ENCODE peak calls at places on chromosomes 11 and 22, in six cellular contexts. F is HFF-Myc, G is colonic mucosa, D is tibial nerve, S is PC-3, Y is WTC11. T is an unnamed sample.

GRCh38 chr11:68751331-68751856 is at the start of gene TESMIN:
- DNase-seq in S (peak), Y (peak), G (peak), D (peak), F (peak), T (peak)

GRCh38 chr11:47797633-47798032 is 30.5 kb upstream of the FNBP4 start:
- DNase-seq in D (no peak), S (peak), Y (no peak), F (peak), G (no peak), T (peak)

GRCh38 chr11:99773646-99774045 is 752.9 kb downstream of the CNTN5 start:
- DNase-seq in Y (no peak), G (no peak), F (no peak), S (no peak), D (no peak), T (peak)

GRCh38 chr11:57370251-57370650 is 10.7 kb downstream of the PRG3 start:
- DNase-seq in D (no peak), Y (no peak), F (no peak), G (no peak), S (peak), T (no peak)

GRCh38 chr22:43274595-43275240 is 68.5 kb downstream of the SCUBE1 start:
- DNase-seq in D (no peak), G (no peak), S (no peak), F (no peak), Y (no peak), T (no peak)

GRCh38 chr11:1731451-1732059 is 18.8 kb downstream of the IFITM10 start:
- DNase-seq in G (no peak), S (no peak), F (no peak), Y (no peak), D (no peak), T (no peak)

GRCh38 chr11:104390696-104391095 is 226.7 kb upstream of the PDGFD start:
- DNase-seq in S (peak), D (no peak), F (no peak), Y (no peak), G (no peak), T (peak)

GRCh38 chr11:134334796-134335571 is 3.2 kb downstream of the GLB1L2 start:
- DNase-seq in F (no peak), G (no peak), S (no peak), D (no peak), Y (no peak), T (no peak)

DNA sequence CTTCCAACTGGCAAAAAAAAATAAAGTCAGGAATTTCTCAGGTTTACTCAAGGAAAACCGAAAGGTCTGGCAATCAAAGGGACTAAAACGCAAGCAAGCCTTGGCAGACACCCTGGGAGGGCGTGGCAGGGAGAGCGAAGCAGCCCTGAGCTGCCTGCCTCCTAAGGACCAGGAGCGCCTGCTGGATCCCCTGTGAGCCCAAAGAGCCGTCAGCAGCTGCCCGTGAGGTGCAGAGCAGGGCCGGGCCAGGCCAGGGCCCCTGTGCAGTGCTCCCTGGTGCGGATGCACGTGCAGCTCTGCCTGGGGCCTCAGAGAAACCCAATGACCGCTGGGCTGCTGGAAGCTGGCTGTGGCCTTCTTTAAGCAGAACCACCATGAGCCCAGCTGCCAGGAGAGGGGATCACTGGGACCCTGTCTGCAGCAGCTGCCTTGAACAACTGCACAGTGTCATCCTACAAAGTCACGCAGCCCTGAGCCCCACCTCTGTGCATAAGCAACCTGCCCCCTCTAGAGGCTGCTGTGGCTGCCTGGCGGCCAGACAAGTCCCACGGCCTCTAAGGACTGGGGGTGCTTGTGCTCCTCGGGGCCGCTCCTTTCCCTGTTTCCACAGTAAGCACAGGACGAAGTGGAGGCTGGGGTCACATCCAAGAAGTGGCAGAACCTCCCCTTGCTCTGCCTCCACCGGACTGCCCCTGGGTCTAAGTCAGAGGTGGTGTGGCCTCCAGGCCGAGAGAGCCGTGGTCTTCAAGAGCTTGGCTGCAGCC is 29.2 kb upstream of the COMT start:
- DNase-seq in F (no peak), Y (no peak), D (no peak), S (no peak), G (no peak), T (no peak)
- TF ChIP-seq CTCF in F (peak), Y (no peak), D (no peak), S (no peak), G (no peak), T (no peak)

DNA sequence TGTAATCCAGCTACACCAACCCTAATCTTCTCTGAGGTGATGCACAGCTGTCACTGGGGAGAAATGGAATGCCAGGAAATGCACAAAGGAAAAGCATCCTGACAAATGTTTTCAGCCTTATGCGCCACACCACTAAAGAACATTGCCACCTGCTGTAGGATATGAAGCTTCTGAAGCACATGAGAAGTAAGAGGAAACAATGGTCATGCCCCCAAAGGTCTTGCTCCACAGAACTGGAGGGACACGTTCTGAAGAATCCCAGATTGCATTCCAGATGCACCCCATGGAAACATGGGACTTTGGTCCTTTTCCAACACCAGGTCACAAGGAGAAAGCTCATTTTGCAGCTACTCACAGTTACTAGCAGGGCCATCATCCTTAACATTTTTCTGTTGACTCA is 48.7 kb upstream of the ZBED5 start:
- DNase-seq in F (no peak), G (no peak), S (peak), D (no peak), Y (no peak), T (peak)
- TF ChIP-seq CTCF in F (peak), G (no peak), S (peak), D (no peak), Y (no peak), T (peak)

GRCh38 chr22:40681451-40681850 is 2.2 kb downstream of the MCHR1 start:
- DNase-seq in Y (no peak), D (no peak), G (no peak), F (no peak), S (no peak), T (no peak)
- TF ChIP-seq CTCF in Y (no peak), D (no peak), G (no peak), F (no peak), S (no peak), T (no peak)

GRCh38 chr22:26393929-26394328 is 35.1 kb upstream of the ASPHD2 start:
- DNase-seq in D (no peak), Y (no peak), S (no peak), G (no peak), F (no peak), T (no peak)
- TF ChIP-seq CTCF in D (no peak), Y (peak), S (no peak), G (no peak), F (no peak), T (peak)

GRCh38 chr11:86515297-86516094 is 140.8 kb downstream of the CCDC81 start:
- DNase-seq in D (no peak), G (no peak), S (peak), Y (no peak), F (no peak), T (peak)
- TF ChIP-seq CTCF in D (no peak), G (no peak), S (no peak), Y (no peak), F (no peak), T (no peak)